ENCODE peak calls at places on chromosomes 12 and 14, in five cellular contexts. H is caudate nucleus; M is OCI-M1; D is NCI-H1092; W is stimulated activated CD4-positive, alpha-beta T cell treated with anti-CD3 and anti-CD28 coated beads, Interleukin-1b, Interleukin-23, amount 100 ng/mL, for 1 hour. G is an unnamed sample.
A peak's percentile ranks its signal among the peaks of the same experiment; 100 is the strongest.

GRCh38 chr12:50222275-50222783 is 55.2 kb upstream of the CERS5 start:
- DNase-seq in M (peak; percentile 81), D (peak; percentile 42), W (no peak), H (peak; percentile 18), G (no peak)

GRCh38 chr14:35855886-35856481 is 29.8 kb downstream of the BRMS1L start:
- DNase-seq in H (no peak), M (no peak), D (no peak), W (no peak), G (no peak)

GRCh38 chr12:26121323-26121740 is 3.5 kb downstream of the BHLHE41 start:
- DNase-seq in D (no peak), M (no peak), H (no peak), W (no peak), G (no peak)

GRCh38 chr12:9049520-9050133 is 60.3 kb downstream of the KLRG1 start:
- DNase-seq in D (no peak), M (peak; percentile 74), H (no peak), W (no peak), G (no peak)

GRCh38 chr14:104403421-104404220 is 175.9 kb upstream of the C14orf180 start:
- DNase-seq in H (no peak), D (no peak), W (no peak), M (no peak), G (no peak)

GRCh38 chr14:85191986-85192385 is 338.0 kb upstream of the FLRT2 start:
- DNase-seq in H (no peak), M (no peak), W (no peak), D (no peak), G (no peak)

GRCh38 chr14:92692822-92693226 is 55.6 kb downstream of the LGMN start:
- DNase-seq in H (no peak), M (no peak), D (peak; percentile 97), W (no peak), G (peak; percentile 83)

GRCh38 chr12:41795066-41795465 is 349.6 kb downstream of the GXYLT1 start:
- DNase-seq in W (no peak), H (no peak), D (peak; percentile 22), M (no peak), G (peak; percentile 45)

GRCh38 chr12:66438601-66439000 is 136.3 kb downstream of the HELB start:
- DNase-seq in H (no peak), W (no peak), M (no peak), D (no peak), G (no peak)

GRCh38 chr12:121860257-121860656 is 1.6 kb upstream of the HPD start:
- DNase-seq in D (no peak), M (no peak), W (no peak), H (no peak), G (no peak)

GRCh38 chr12:108799528-108800243 is 57.7 kb downstream of the SSH1 start:
- DNase-seq in H (no peak), W (no peak), D (no peak), M (no peak), G (no peak)

GRCh38 chr14:73696466-73697390 is 17.5 kb downstream of the PNMA1 start:
- DNase-seq in H (no peak), D (no peak), M (peak; percentile 25), W (no peak), G (no peak)

G was measured in NCI-H1436 treated with DMSO at 0.1 percent for 48 hours.